ENCODE peak calls at places on chromosome 13, in nine cellular contexts. T is B cell, A is MCF 10A, P is mucosa of descending colon, L is choroid plexus epithelial cell, Q is WERI-Rb-1, M is body of pancreas, G is GM12865, Z is fibroblast of lung. J is an unnamed sample.
A peak's percentile ranks its signal among the peaks of the same experiment; 100 is the strongest.

GRCh38 chr13:96834626-96835025 is 159.7 kb downstream of the OXGR1 start:
- DNase-seq in L (no peak), Z (no peak), T (no peak), A (no peak), M (no peak), P (no peak), G (no peak), Q (no peak), J (no peak)

GRCh38 chr13:49649244-49649962 is 21.1 kb downstream of the ARL11 start:
- DNase-seq in Q (no peak), G (no peak), A (peak; percentile 54), L (peak; percentile 68), Z (peak; percentile 71), M (no peak), T (no peak), P (no peak), J (no peak)

GRCh38 chr13:65063753-65064152 is 2166.4 kb downstream of the PCDH9 start:
- DNase-seq in T (no peak), A (no peak), G (no peak), L (peak; percentile 93), Q (no peak), M (no peak), Z (peak; percentile 87), P (no peak), J (no peak)

GRCh38 chr13:112685856-112686255 is 4.0 kb upstream of the ATP11A start:
- DNase-seq in Q (no peak), P (no peak), Z (no peak), G (no peak), L (no peak), T (peak; percentile 14), A (no peak), M (peak; percentile 40), J (no peak)

GRCh38 chr13:110815471-110816204 is 99.2 kb downstream of the ANKRD10 start:
- DNase-seq in M (no peak), L (peak; percentile 16), Q (no peak), T (no peak), G (peak; percentile 37), P (no peak), A (no peak), Z (no peak), J (no peak)

GRCh38 chr13:40922437-40923040 is 96.6 kb downstream of the ELF1 start:
- DNase-seq in G (no peak), P (peak; percentile 81), L (peak; percentile 12), M (no peak), T (no peak), Z (no peak), Q (no peak), A (no peak), J (no peak)

GRCh38 chr13:111359237-111359915 is 38.9 kb downstream of the TEX29 start:
- DNase-seq in P (no peak), Z (peak; percentile 11), G (no peak), A (no peak), M (no peak), L (no peak), T (no peak), Q (no peak), J (no peak)

GRCh38 chr13:97431365-97431764 is 2.6 kb upstream of the RAP2A start:
- DNase-seq in M (no peak), P (no peak), T (no peak), Q (no peak), G (no peak), L (no peak), A (no peak), Z (no peak), J (no peak)

GRCh38 chr13:48132961-48133360 is 38.1 kb upstream of the MED4 start:
- DNase-seq in P (no peak), M (no peak), G (no peak), L (no peak), T (no peak), Z (no peak), Q (no peak), A (no peak), J (no peak)

GRCh38 chr13:29713841-29714240 is 118.4 kb upstream of the SLC7A1 start:
- DNase-seq in T (no peak), G (peak; percentile 29), Q (no peak), L (peak; percentile 52), A (peak; percentile 34), P (no peak), Z (peak; percentile 42), M (no peak), J (no peak)
- TF ChIP-seq CTCF in T (peak; percentile 58), G (peak; percentile 65), Q (peak; percentile 29), L (peak; percentile 81), A (peak; percentile 70), P (peak; percentile 37), Z (peak; percentile 79), M (peak; percentile 26), J (no peak)

DNA sequence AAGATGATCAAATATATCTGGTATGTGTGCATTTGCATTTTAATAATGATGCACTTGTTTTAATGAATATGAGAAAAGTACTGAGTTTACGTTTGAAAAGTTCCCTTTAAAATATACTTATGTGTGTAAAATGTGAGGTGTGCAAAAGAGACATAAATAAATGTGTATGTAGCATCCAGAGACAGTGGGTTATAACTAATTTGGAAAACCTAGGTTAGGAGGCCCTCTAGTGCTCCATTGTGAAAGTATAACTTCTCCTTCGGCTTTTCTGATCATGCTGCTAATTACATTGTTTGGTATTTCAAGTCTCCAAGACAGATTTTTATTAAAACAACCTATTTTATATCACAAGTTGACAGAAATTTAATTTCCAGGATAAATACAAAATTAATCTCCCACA is 30.1 kb downstream of the SCEL start:
- DNase-seq in Q (no peak), Z (peak; percentile 52), M (no peak), T (no peak), G (peak; percentile 58), L (peak; percentile 71), P (no peak), A (peak; percentile 62), J (no peak)
- TF ChIP-seq CTCF in Q (peak; percentile 16), Z (peak; percentile 59), M (peak; percentile 42), T (peak; percentile 72), G (peak; percentile 57), L (peak; percentile 66), P (no peak), A (peak; percentile 69), J (peak; percentile 58)

DNA sequence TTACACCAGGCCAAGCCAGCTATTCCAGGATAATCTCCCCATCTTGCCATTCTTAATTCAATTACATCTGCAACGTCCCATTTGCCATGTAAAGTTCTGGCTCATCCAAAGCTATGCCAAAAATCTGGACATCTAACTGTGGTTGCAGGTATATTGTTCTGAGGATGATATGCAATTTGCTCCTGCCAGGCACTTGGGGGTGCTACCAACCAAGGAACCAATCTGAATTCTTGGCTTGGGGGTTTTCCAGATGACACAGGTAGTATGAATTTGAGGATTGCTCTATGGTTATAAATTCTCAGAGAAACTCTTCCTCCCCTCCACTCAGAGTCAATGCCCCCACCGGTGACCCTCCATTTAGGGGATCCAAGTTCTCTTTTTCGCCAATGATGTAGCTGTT is 33.0 kb downstream of the CRYL1 start:
- DNase-seq in A (peak; percentile 66), Z (peak; percentile 43), G (peak; percentile 65), L (peak; percentile 70), Q (peak; percentile 48), T (no peak), M (no peak), P (no peak), J (peak; percentile 6)
- TF ChIP-seq CTCF in A (peak; percentile 54), Z (peak; percentile 69), G (peak; percentile 65), L (peak; percentile 82), Q (peak; percentile 60), T (peak; percentile 69), M (peak; percentile 27), P (no peak), J (no peak)

DNA sequence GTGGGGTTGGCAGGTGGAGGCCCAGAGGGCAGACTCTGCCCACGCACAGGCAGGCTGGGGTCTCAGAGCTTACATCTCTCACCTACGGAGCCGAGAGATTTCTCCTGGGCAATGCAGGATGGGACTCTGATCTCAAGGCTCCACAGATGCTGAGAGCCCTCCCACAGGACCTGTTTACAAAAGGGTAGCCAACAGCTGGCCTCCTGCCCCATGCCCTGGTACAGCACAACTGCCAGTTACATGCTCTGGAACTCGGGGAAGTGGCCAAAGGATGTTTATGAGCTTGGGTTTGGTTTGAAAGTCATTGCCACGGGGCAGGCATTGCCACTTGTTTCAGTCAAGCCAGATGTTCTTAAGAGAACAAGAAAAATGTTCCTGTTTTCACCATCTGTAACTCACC is 3.5 kb downstream of the DHRS12 start:
- DNase-seq in Q (no peak), T (no peak), Z (no peak), G (no peak), M (peak; percentile 57), L (no peak), P (no peak), A (no peak), J (no peak)
- TF ChIP-seq CTCF in Q (no peak), T (no peak), Z (no peak), G (no peak), M (no peak), L (no peak), P (no peak), A (no peak), J (no peak)

GRCh38 chr13:89577301-89577700 is 1770.2 kb upstream of the MIR17HG start:
- DNase-seq in Z (no peak), G (no peak), Q (no peak), A (no peak), M (no peak), T (no peak), P (no peak), L (no peak), J (no peak)
- TF ChIP-seq CTCF in Z (no peak), G (no peak), Q (no peak), A (no peak), M (no peak), T (no peak), P (no peak), L (no peak), J (no peak)

GRCh38 chr13:91162180-91162579 is 185.3 kb upstream of the MIR17HG start:
- DNase-seq in M (no peak), G (peak; percentile 25), A (no peak), Z (no peak), T (no peak), P (no peak), L (no peak), Q (peak; percentile 52), J (no peak)
- TF ChIP-seq CTCF in M (no peak), G (peak; percentile 12), A (no peak), Z (no peak), T (no peak), P (no peak), L (no peak), Q (peak; percentile 50), J (peak; percentile 10)

DNA sequence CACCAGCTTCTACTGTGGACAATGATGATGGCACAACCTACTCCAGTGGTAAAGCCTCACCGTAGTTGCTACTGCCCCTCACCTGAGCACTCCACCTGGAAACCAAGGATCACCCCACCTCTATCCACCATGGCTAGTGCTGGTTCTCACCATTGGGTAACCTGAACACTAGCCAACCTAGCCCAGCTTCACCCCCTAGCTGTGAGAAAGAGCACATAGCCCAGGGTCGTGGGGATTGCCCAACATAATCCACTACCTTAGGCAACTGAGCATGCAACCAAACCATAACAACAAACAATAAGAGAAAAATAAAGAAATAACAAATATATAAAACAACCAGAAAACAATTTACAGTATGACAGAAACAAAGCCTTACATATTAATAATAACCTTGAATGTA is 560.1 kb downstream of the DIAPH3 start:
- DNase-seq in Z (no peak), L (no peak), M (no peak), T (no peak), Q (no peak), A (no peak), P (no peak), G (no peak), J (no peak)
- TF ChIP-seq CTCF in Z (no peak), L (no peak), M (no peak), T (no peak), Q (no peak), A (no peak), P (no peak), G (no peak), J (no peak)

J was measured in thyroid gland.